ENCODE peak calls at places on chromosomes 3 and 15, in six cellular contexts. I, P, Z, J, S and X are unnamed samples.

GRCh38 chr3:180048840-180049239 is 12.1 kb upstream of the PEX5L start:
- DNase-seq in I (peak; percentile 97), P (peak; percentile 21), Z (peak; percentile 43), J (no peak), S (no peak), X (no peak)

GRCh38 chr15:59595434-59595915 is 16.1 kb upstream of the GCNT3 start:
- DNase-seq in I (no peak), P (no peak), Z (no peak), J (no peak), S (no peak), X (no peak)

GRCh38 chr3:64209866-64210609 is 15.2 kb downstream of the PRICKLE2 start:
- DNase-seq in I (peak; percentile 94), P (peak; percentile 42), Z (no peak), J (peak; percentile 68), S (no peak), X (no peak)

GRCh38 chr3:124893526-124893925 is 6.4 kb upstream of the ITGB5 start:
- DNase-seq in I (no peak), P (no peak), Z (no peak), J (no peak), S (no peak), X (no peak)

GRCh38 chr15:91627473-91628309 is 225.8 kb upstream of the SLCO3A1 start:
- DNase-seq in I (peak; percentile 43), P (no peak), Z (no peak), J (no peak), S (no peak), X (no peak)

GRCh38 chr15:48925714-48926223 is 38.0 kb downstream of the SHC4 start:
- DNase-seq in I (peak; percentile 90), P (peak; percentile 96), Z (peak; percentile 96), J (no peak), S (no peak), X (peak; percentile 22)

GRCh38 chr3:140469491-140469890 is 208.4 kb upstream of the TRIM42 start:
- DNase-seq in I (peak; percentile 18), P (no peak), Z (no peak), J (no peak), S (no peak), X (no peak)

GRCh38 chr15:42081463-42081830 is 12.9 kb downstream of the PLA2G4D start:
- DNase-seq in I (no peak), P (no peak), Z (no peak), J (no peak), S (no peak), X (no peak)

GRCh38 chr15:82030191-82030590 is 15.6 kb downstream of the MEX3B start:
- DNase-seq in I (no peak), P (no peak), Z (no peak), J (no peak), S (no peak), X (no peak)

GRCh38 chr15:92184142-92184541 is 209.5 kb upstream of the ST8SIA2 start:
- DNase-seq in I (no peak), P (no peak), Z (no peak), J (no peak), S (no peak), X (no peak)

GRCh38 chr3:10428393-10429091 is 76.8 kb downstream of the ATP2B2 start:
- DNase-seq in I (no peak), P (no peak), Z (no peak), J (no peak), S (no peak), X (no peak)

GRCh38 chr3:5796541-5796940 is 609.0 kb downstream of the EDEM1 start:
- DNase-seq in I (no peak), P (no peak), Z (no peak), J (no peak), S (no peak), X (no peak)

GRCh38 chr15:80915462-80915861 is 74.2 kb downstream of the MESD start:
- DNase-seq in I (no peak), P (no peak), Z (no peak), J (no peak), S (no peak), X (no peak)

GRCh38 chr15:52642386-52643361 is 36.5 kb downstream of the ATOSA start:
- DNase-seq in I (peak; percentile 80), P (peak; percentile 55), Z (peak; percentile 83), J (no peak), S (no peak), X (no peak)

GRCh38 chr3:52895416-52895815 is 1.9 kb downstream of the STIMATE start:
- DNase-seq in I (no peak), P (no peak), Z (no peak), J (no peak), S (no peak), X (peak; percentile 52)

GRCh38 chr3:126146034-126146433 is 34.4 kb downstream of the ALDH1L1 start:
- DNase-seq in I (no peak), P (no peak), Z (no peak), J (peak; percentile 3), S (no peak), X (no peak)

GRCh38 chr3:186452517-186452916 is 90.5 kb upstream of the DGKG start:
- DNase-seq in I (peak; percentile 73), P (peak; percentile 95), Z (peak; percentile 86), J (no peak), S (no peak), X (no peak)

GRCh38 chr3:155497930-155498647 is 204.6 kb upstream of the STRIT1 start:
- DNase-seq in I (peak; percentile 89), P (peak; percentile 87), Z (peak; percentile 93), J (no peak), S (no peak), X (no peak)